ENCODE peak calls at places on chromosomes 1 and 21, in five cellular contexts. M, E, P, W and Q are unnamed samples.

GRCh38 chr1:110425611-110426152 is 18.2 kb upstream of the LAMTOR5 start:
- DNase-seq in E (no peak), W (no peak), P (no peak), M (no peak), Q (no peak)

GRCh38 chr1:17744666-17745563 is 10.2 kb upstream of the ACTL8 start:
- DNase-seq in M (no peak), W (no peak), E (no peak), P (no peak), Q (no peak)

GRCh38 chr1:233613252-233614172 is at the start of gene KCNK1:
- DNase-seq in P (no peak), E (no peak), M (peak; percentile 75), W (no peak), Q (no peak)

GRCh38 chr1:171794085-171794484 is 12.6 kb downstream of the METTL13 start:
- DNase-seq in W (peak; percentile 35), P (peak; percentile 36), M (no peak), E (no peak), Q (no peak)

GRCh38 chr1:7473223-7474142 is 297.6 kb upstream of the VAMP3 start:
- DNase-seq in P (no peak), E (no peak), W (no peak), M (no peak), Q (no peak)

GRCh38 chr1:67118191-67118590 is 16.6 kb downstream of the C1orf141 start:
- DNase-seq in W (no peak), E (no peak), M (no peak), P (no peak), Q (no peak)

GRCh38 chr1:28790384-28791035 is 21.5 kb upstream of the OPRD1 start:
- DNase-seq in M (no peak), E (no peak), W (no peak), P (no peak), Q (no peak)

GRCh38 chr1:89990976-89991831 is 3.7 kb upstream of the ZNF326 start:
- DNase-seq in W (no peak), E (no peak), M (no peak), P (no peak), Q (no peak)

GRCh38 chr1:19633106-19633505 is 11.0 kb upstream of the NBL1 start:
- DNase-seq in M (no peak), W (no peak), E (no peak), P (no peak), Q (no peak)

GRCh38 chr1:119040906-119041305 is 52.8 kb upstream of the TBX15 start:
- DNase-seq in P (no peak), M (no peak), E (no peak), W (no peak), Q (no peak)

GRCh38 chr1:4324621-4325020 is 329.8 kb upstream of the AJAP1 start:
- DNase-seq in M (no peak), E (no peak), W (no peak), P (no peak), Q (no peak)

GRCh38 chr1:184191181-184191601 is 139.7 kb downstream of the TSEN15 start:
- DNase-seq in W (no peak), P (no peak), M (peak; percentile 62), E (no peak), Q (no peak)

GRCh38 chr1:63575340-63575826 is 17.8 kb upstream of the PGM1 start:
- DNase-seq in E (no peak), W (no peak), M (no peak), P (no peak), Q (no peak)

GRCh38 chr1:88873737-88874374 is 17.5 kb downstream of the GTF2B start:
- DNase-seq in M (no peak), E (no peak), P (no peak), W (no peak), Q (no peak)

GRCh38 chr1:185170291-185170848 is 13.4 kb downstream of the SWT1 start:
- DNase-seq in W (peak; percentile 13), P (no peak), E (peak; percentile 60), M (no peak), Q (no peak)

GRCh38 chr1:228095938-228096337 is 7.2 kb downstream of the C1orf35 start:
- DNase-seq in P (no peak), M (no peak), W (no peak), E (no peak), Q (no peak)

GRCh38 chr1:219834247-219834917 is 94.0 kb downstream of the SLC30A10 start:
- DNase-seq in P (no peak), E (no peak), M (no peak), W (no peak), Q (no peak)

GRCh38 chr21:15682977-15683376 is 46.8 kb upstream of the USP25 start:
- DNase-seq in W (no peak), P (no peak), E (no peak), M (no peak), Q (no peak)

GRCh38 chr1:200022239-200022804 is 5.2 kb upstream of the NR5A2 start:
- DNase-seq in M (no peak), E (no peak), P (no peak), W (no peak), Q (no peak)

GRCh38 chr1:117371436-117372151 is 4.3 kb downstream of the MAN1A2 start:
- DNase-seq in P (no peak), W (no peak), E (no peak), M (no peak), Q (no peak)

GRCh38 chr1:113660053-113660452 is 99.2 kb downstream of the PHTF1 start:
- DNase-seq in P (no peak), W (no peak), M (no peak), E (no peak), Q (no peak)

GRCh38 chr1:218475275-218475674 is 130.1 kb downstream of the TGFB2 start:
- DNase-seq in P (no peak), M (no peak), E (no peak), W (no peak), Q (no peak)

GRCh38 chr21:42125571-42126544 is 54.7 kb downstream of the UMODL1 start:
- DNase-seq in P (no peak), E (no peak), W (no peak), M (no peak), Q (no peak)

GRCh38 chr1:61626820-61627219 is 98.1 kb downstream of the TM2D1 start:
- DNase-seq in W (no peak), E (no peak), M (no peak), P (no peak), Q (no peak)

GRCh38 chr1:185397183-185397582 is 80.1 kb upstream of the IVNS1ABP start:
- DNase-seq in M (no peak), P (no peak), W (no peak), E (no peak), Q (no peak)

GRCh38 chr1:98898901-98899300 is 105.8 kb downstream of the PLPPR5 start:
- DNase-seq in M (peak; percentile 1), P (no peak), W (no peak), E (no peak), Q (no peak)

GRCh38 chr1:183711691-183712401 is 58.7 kb upstream of the APOBEC4 start:
- DNase-seq in E (no peak), P (no peak), M (peak; percentile 58), W (no peak), Q (no peak)

GRCh38 chr1:22828151-22828817 is 117.6 kb downstream of the EPHB2 start:
- DNase-seq in W (no peak), M (no peak), E (no peak), P (no peak), Q (no peak)

GRCh38 chr1:226762055-226762454 is 23.0 kb upstream of the ITPKB start:
- DNase-seq in W (no peak), P (no peak), M (no peak), E (no peak), Q (no peak)

GRCh38 chr1:197976368-197976767 is 59.2 kb downstream of the LHX9 start:
- DNase-seq in W (no peak), M (no peak), P (no peak), E (no peak), Q (no peak)

GRCh38 chr21:16402752-16403151 is 673.0 kb downstream of the USP25 start:
- DNase-seq in W (no peak), E (no peak), P (no peak), M (no peak), Q (no peak)

GRCh38 chr1:118987431-118988185 is 535 bp downstream of the TBX15 start:
- DNase-seq in W (no peak), M (no peak), E (no peak), P (no peak), Q (no peak)

GRCh38 chr21:45910548-45911221 is 70.9 kb upstream of the COL6A1 start:
- DNase-seq in M (no peak), E (no peak), W (no peak), P (no peak), Q (no peak)

GRCh38 chr1:111249960-111250359 is 22.4 kb downstream of the CHI3L2 start:
- DNase-seq in P (no peak), W (no peak), M (no peak), E (no peak), Q (no peak)

GRCh38 chr1:55143686-55144085 is 71.5 kb downstream of the USP24 start:
- DNase-seq in W (no peak), P (no peak), E (no peak), M (no peak), Q (no peak)